ENCODE peak calls at places on chromosomes 3 and 15, in five cellular contexts. X is HepG2, W is HEK293T, Q is NT2/D1, N is GM12878. D is an unnamed sample.

GRCh38 chr3:142502187-142502985 is 54.5 kb upstream of the XRN1 start:
- DNase-seq in X (no peak), W (no peak), Q (no peak), N (no peak), D (no peak)

GRCh38 chr3:142724682-142725351 is 983 bp downstream of the TRPC1 start:
- DNase-seq in X (peak; percentile 68), W (peak; percentile 60), Q (peak; percentile 49), N (no peak), D (peak; percentile 82)

GRCh38 chr3:194738254-194739093 is 52.8 kb downstream of the FAM43A start:
- DNase-seq in X (no peak), W (no peak), Q (no peak), N (no peak), D (no peak)

GRCh38 chr15:72207576-72208085 is 10.0 kb upstream of the GRAMD2A start:
- DNase-seq in X (no peak), W (no peak), Q (no peak), N (no peak), D (no peak)

GRCh38 chr3:138768126-138768525 is 66.6 kb downstream of the PIK3CB start:
- DNase-seq in X (no peak), W (no peak), Q (peak; percentile 16), N (no peak), D (no peak)

GRCh38 chr3:100825574-100825973 is 116.3 kb downstream of the TFG start:
- DNase-seq in X (no peak), W (no peak), Q (no peak), N (no peak), D (no peak)

GRCh38 chr3:112582242-112582874 is 20.5 kb downstream of the SLC35A5 start:
- DNase-seq in X (peak; percentile 21), W (peak; percentile 12), Q (peak; percentile 39), N (no peak), D (no peak)

GRCh38 chr15:38254065-38254883 is 1.6 kb downstream of the SPRED1 start:
- DNase-seq in X (peak; percentile 69), W (peak; percentile 18), Q (no peak), N (peak; percentile 39), D (no peak)

GRCh38 chr3:137792633-137793271 is 28.6 kb downstream of the SOX14 start:
- DNase-seq in X (peak; percentile 17), W (peak; percentile 71), Q (no peak), N (no peak), D (peak; percentile 69)

GRCh38 chr3:67655364-67656121 is 1.1 kb upstream of the SUCLG2 start:
- DNase-seq in X (peak; percentile 20), W (no peak), Q (no peak), N (peak; percentile 57), D (no peak)

GRCh38 chr3:67653425-67654098 is 850 bp downstream of the SUCLG2 start:
- DNase-seq in X (peak; percentile 54), W (peak; percentile 22), Q (peak; percentile 15), N (no peak), D (no peak)

GRCh38 chr3:67654832-67655152 is 380 bp upstream of the SUCLG2 start:
- DNase-seq in X (no peak), W (no peak), Q (peak; percentile 6), N (no peak), D (no peak)

GRCh38 chr3:67656614-67657013 is 2.2 kb upstream of the SUCLG2 start:
- DNase-seq in X (no peak), W (no peak), Q (no peak), N (no peak), D (no peak)

GRCh38 chr3:67654099-67654831 is at the start of gene SUCLG2:
- DNase-seq in X (peak; percentile 71), W (peak; percentile 73), Q (peak; percentile 55), N (no peak), D (peak; percentile 87)
- TF ChIP-seq SUZ12 in X (no peak), W (no peak), Q (no peak), N (no peak), D (no peak)

GRCh38 chr15:93031103-93031464 is 57.9 kb downstream of the RGMA start:
- DNase-seq in X (no peak), W (no peak), Q (no peak), N (no peak), D (no peak)

GRCh38 chr15:93028111-93028631 is 60.8 kb downstream of the RGMA start:
- DNase-seq in X (no peak), W (no peak), Q (no peak), N (no peak), D (no peak)

GRCh38 chr15:93029613-93030429 is 59.2 kb downstream of the RGMA start:
- DNase-seq in X (no peak), W (no peak), Q (no peak), N (no peak), D (no peak)

GRCh38 chr15:93028632-93029612 is 60.1 kb downstream of the RGMA start:
- DNase-seq in X (no peak), W (no peak), Q (no peak), N (no peak), D (no peak)

DNA sequence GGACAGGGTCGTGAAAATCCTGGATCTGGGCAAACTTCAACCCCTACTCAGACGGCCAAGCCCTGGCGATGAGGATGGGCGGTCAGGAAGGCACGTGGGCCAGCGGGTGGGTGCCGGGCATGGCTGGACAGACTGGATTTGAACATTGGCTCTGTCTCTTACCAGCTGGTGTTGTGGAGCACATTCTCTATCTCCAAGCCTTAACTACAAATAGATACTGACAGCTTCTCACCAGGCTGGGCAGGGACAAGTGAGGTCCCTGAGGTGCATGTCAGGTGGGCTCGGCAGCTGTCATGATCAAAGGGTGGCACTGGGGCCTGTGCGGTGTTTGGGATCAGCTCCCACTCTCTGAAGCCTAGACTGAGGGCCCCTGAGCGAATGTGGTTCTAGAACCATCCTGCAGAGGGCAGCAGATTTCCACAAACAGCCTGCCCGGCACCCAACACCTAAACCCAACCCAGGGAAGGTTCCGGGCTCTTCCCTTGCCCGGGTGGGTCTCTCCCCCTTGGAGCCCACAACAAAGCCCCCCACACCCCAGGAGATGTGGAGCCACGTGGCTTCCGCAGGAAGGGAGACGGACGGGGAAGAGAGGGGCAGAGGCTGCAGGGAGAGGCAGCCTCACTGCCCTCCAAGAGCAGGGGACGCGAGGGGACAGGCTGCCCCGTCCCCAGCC is 58.4 kb downstream of the RGMA start:
- DNase-seq in X (peak; percentile 50), W (peak; percentile 85), Q (peak; percentile 60), N (peak; percentile 7), D (peak; percentile 90)
- TF ChIP-seq SUZ12 in X (no peak), W (no peak), Q (no peak), N (no peak), D (no peak)

GRCh38 chr3:197465197-197465995 is 90.4 kb downstream of the BDH1 start:
- DNase-seq in X (peak; percentile 89), W (no peak), Q (no peak), N (no peak), D (no peak)

GRCh38 chr3:197468167-197468566 is 87.6 kb downstream of the BDH1 start:
- DNase-seq in X (no peak), W (no peak), Q (no peak), N (no peak), D (no peak)

GRCh38 chr3:197466586-197467399 is 89.0 kb downstream of the BDH1 start:
- DNase-seq in X (no peak), W (no peak), Q (no peak), N (no peak), D (no peak)

GRCh38 chr3:197464794-197465193 is 91.0 kb downstream of the BDH1 start:
- DNase-seq in X (no peak), W (no peak), Q (no peak), N (no peak), D (no peak)

GRCh38 chr3:197465996-197466549 is 89.7 kb downstream of the BDH1 start:
- DNase-seq in X (peak; percentile 94), W (no peak), Q (no peak), N (no peak), D (no peak)
- TF ChIP-seq SUZ12 in X (no peak), W (no peak), Q (no peak), N (no peak), D (no peak)

GRCh38 chr15:77915261-77915960 is 162.1 kb downstream of the TBC1D2B start:
- DNase-seq in X (no peak), W (no peak), Q (no peak), N (no peak), D (no peak)
- TF ChIP-seq SUZ12 in X (no peak), W (no peak), Q (no peak), N (no peak), D (no peak)

D was measured in H1.